ENCODE peak calls at places on chromosomes 6 and 20, in four cellular contexts. P is AG04449, G is fibroblast of lung, R is GM12864. Y is an unnamed sample.

GRCh38 chr20:63362426-63363009 is 1.4 kb upstream of the CHRNA4 start:
- DNase-seq in G (no peak), P (no peak), R (no peak), Y (no peak)

GRCh38 chr20:9397928-9398327 is 116.5 kb upstream of the LAMP5 start:
- DNase-seq in G (no peak), R (peak; percentile 76), P (no peak), Y (no peak)

GRCh38 chr6:115545410-115545986 is 515.2 kb downstream of the FRK start:
- DNase-seq in G (no peak), P (no peak), R (no peak), Y (no peak)

GRCh38 chr20:44068311-44068710 is 118.7 kb downstream of the JPH2 start:
- DNase-seq in G (no peak), R (no peak), P (no peak), Y (no peak)

GRCh38 chr20:56393133-56393472 is 658 bp downstream of the CSTF1 start:
- DNase-seq in R (no peak), G (no peak), P (no peak), Y (no peak)

GRCh38 chr6:126886106-126886505 is 232.4 kb upstream of the RSPO3 start:
- DNase-seq in R (no peak), G (no peak), P (no peak), Y (peak; percentile 64)

GRCh38 chr6:118284736-118285360 is 263.2 kb upstream of the PLN start:
- DNase-seq in G (peak; percentile 61), R (no peak), P (no peak), Y (no peak)

GRCh38 chr6:124963416-124964083 is 1.3 kb downstream of the RNF217 start:
- DNase-seq in R (no peak), P (no peak), G (peak; percentile 73), Y (no peak)

GRCh38 chr20:10225439-10226080 is 6.9 kb downstream of the SNAP25 start:
- DNase-seq in P (no peak), G (peak; percentile 19), R (peak; percentile 1), Y (no peak)

GRCh38 chr20:53866787-53867740 is 203.3 kb downstream of the BCAS1 start:
- DNase-seq in P (no peak), R (peak; percentile 81), G (no peak), Y (no peak)

GRCh38 chr6:136647363-136647763 is 97.1 kb upstream of the MAP7 start:
- DNase-seq in G (peak; percentile 90), P (no peak), R (peak; percentile 26), Y (no peak)

GRCh38 chr6:84575264-84575663 is 189.1 kb downstream of the TBX18 start:
- DNase-seq in P (no peak), R (no peak), G (no peak), Y (no peak)

GRCh38 chr6:137044366-137045220 is at the start of gene IL20RA:
- DNase-seq in P (no peak), G (no peak), R (no peak), Y (no peak)

GRCh38 chr20:50138479-50139393 is 14.8 kb downstream of the PEDS1 start:
- DNase-seq in G (no peak), P (no peak), R (no peak), Y (no peak)

GRCh38 chr6:88982720-88983119 is 19.3 kb upstream of the RNGTT start:
- DNase-seq in G (peak; percentile 89), R (peak; percentile 26), P (peak; percentile 26), Y (peak; percentile 18)

GRCh38 chr20:1842281-1842680 is 52.9 kb upstream of the SIRPA start:
- DNase-seq in P (no peak), R (no peak), G (no peak), Y (no peak)

GRCh38 chr6:56024931-56025330 is 149.5 kb upstream of the BMP5 start:
- DNase-seq in R (no peak), P (no peak), G (no peak), Y (no peak)

GRCh38 chr6:41088451-41088850 is 15.7 kb downstream of the NFYA start:
- DNase-seq in G (no peak), P (no peak), R (no peak), Y (no peak)

GRCh38 chr6:38827024-38827423 is 111.9 kb downstream of the DNAH8 start:
- DNase-seq in G (no peak), P (no peak), R (no peak), Y (peak; percentile 8)

GRCh38 chr20:2798095-2798805 is 2.2 kb downstream of the CPXM1 start:
- DNase-seq in R (no peak), P (no peak), G (no peak), Y (no peak)

GRCh38 chr6:157990321-157991066 is 8.8 kb downstream of the SYNJ2 start:
- DNase-seq in R (no peak), P (no peak), G (no peak), Y (no peak)

GRCh38 chr6:111481836-111482235 is 1.2 kb downstream of the REV3L start:
- DNase-seq in P (no peak), G (peak; percentile 46), R (no peak), Y (no peak)

GRCh38 chr6:19803331-19804330 is 33.5 kb upstream of the ID4 start:
- DNase-seq in G (peak; percentile 55), P (no peak), R (no peak), Y (peak; percentile 78)

GRCh38 chr6:41464481-41464880 is 81.7 kb upstream of the FOXP4 start:
- DNase-seq in P (no peak), R (no peak), G (no peak), Y (no peak)

GRCh38 chr20:58982406-58983114 is 1.5 kb downstream of the NELFCD start:
- DNase-seq in G (no peak), R (no peak), P (no peak), Y (no peak)
- H3K4me3 ChIP-seq in G (peak overlapping the region; percentile 61), R (peak overlapping the region; percentile 93), P (peak overlapping the region; percentile 74), Y (peak overlapping the region; percentile 83)

DNA sequence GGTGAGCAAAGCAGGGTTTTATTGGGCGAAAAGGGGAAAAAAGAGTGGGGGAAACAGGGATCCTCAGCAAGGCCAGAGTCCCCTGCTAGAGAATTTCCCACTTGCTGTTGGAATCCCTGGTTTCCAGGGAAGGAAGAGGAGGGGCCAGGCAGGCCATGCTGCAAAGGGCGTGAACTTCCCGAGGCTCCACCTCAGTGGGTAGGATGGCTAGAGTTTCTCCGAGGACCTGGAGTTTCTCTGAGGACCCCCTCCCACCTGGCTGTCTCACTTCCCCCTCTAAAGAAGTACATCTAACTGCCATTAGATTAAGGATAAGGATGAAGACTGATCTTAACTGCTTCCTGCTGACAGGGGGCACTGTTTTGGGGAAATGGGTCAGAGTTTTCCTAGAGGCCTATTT is 1239.3 kb upstream of the GJE1 start:
- DNase-seq in P (no peak), G (no peak), R (no peak), Y (no peak)
- TF ChIP-seq CTCF in P (no peak), G (no peak), R (no peak), Y (no peak)

DNA sequence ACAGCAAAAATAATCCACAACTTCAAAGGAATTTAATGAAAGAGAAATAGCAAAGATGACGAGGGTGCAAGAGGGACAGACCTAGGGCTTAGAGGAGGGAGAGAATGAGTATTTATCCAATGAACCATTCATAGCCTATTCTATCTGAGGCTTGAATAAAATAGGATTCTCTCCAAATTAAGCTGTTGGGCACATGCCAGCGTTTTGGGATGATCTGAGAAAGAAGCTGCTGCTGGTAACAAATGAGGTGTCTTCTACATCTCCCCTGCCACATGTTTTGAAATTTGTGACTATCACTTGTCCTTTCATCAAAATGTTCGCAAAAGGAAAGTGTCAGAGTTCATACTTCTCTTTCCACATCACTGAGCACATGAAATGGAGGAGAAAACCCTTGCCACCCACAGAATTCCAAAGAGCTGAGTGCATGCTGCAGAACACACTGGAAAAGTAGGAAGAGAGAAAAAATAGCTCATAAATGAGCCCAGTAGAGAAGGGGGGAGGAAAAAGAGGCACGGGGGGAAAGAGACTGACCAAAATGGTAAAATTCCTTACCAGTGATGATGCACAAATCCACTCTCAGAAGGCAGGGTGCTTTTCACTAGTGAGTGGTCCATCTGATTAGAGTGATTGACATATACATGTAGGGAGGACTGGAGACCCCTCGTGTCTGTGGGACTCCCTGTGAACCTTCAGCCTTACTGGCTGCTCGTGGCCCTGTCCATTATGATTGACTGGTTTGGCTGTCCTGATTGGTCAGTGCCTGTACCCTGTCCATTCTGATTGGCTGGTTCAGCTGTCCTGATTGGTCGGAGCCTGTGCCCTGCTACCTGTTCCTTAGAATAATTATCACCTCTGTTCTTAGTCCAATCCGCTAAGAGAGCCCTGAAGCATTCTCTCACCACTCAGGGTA is 180.5 kb downstream of the OGFRL1 start:
- DNase-seq in R (no peak), G (peak; percentile 86), P (peak; percentile 85), Y (peak; percentile 90)
- H3K4me3 ChIP-seq in R (no peak overlapping the region), G (no peak overlapping the region), P (peak overlapping the region; percentile 13), Y (peak overlapping the region; percentile 25)

GRCh38 chr6:66328181-66328580 is 621.2 kb upstream of the EYS start:
- DNase-seq in R (no peak), P (no peak), G (peak; percentile 63), Y (peak; percentile 39)

DNA sequence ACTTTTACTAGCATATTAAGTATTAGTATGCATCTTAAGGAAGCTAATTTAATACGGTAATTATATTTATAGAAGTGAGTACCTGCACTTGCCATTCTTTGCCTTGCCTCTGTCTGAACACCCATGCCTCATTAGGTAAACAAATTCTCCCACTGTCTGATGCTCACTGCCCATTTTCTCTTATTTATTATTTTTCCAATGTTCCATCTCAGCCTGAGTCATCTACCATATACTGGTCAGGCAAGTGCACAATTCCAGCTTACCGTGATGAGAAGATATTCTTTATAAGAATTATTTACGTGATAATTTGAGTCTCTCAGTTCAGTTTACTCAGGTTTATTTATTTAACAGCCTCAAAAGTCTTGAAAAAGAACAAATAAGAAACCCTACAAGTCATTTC is 619.2 kb upstream of the EYS start:
- DNase-seq in G (no peak), R (no peak), P (no peak), Y (no peak)
- TF ChIP-seq CTCF in G (no peak), R (no peak), P (no peak), Y (no peak)

GRCh38 chr6:109477725-109478124 is 5.3 kb downstream of the ZBTB24 start:
- DNase-seq in R (no peak), P (no peak), G (no peak), Y (no peak)
- H3K4me3 ChIP-seq in R (no peak overlapping the region), P (no peak overlapping the region), G (no peak overlapping the region), Y (no peak overlapping the region)

GRCh38 chr6:16184129-16184528 is 54.3 kb upstream of the GMPR start:
- DNase-seq in P (no peak), R (peak; percentile 48), G (peak; percentile 9), Y (no peak)
- TF ChIP-seq CTCF in P (peak; percentile 32), R (peak; percentile 51), G (no peak), Y (peak; percentile 41)

GRCh38 chr6:28213213-28213523 is 11.9 kb upstream of the ZSCAN9 start:
- DNase-seq in G (no peak), R (no peak), P (no peak), Y (no peak)
- H3K4me3 ChIP-seq in G (no peak overlapping the region), R (no peak overlapping the region), P (no peak overlapping the region), Y (peak overlapping the region; percentile 67)

GRCh38 chr6:14221564-14222297 is 104.2 kb downstream of the CD83 start:
- DNase-seq in P (no peak), G (no peak), R (no peak), Y (no peak)
- TF ChIP-seq CTCF in P (no peak), G (no peak), R (no peak), Y (no peak)